ENCODE peak calls at places on chromosomes 12 and 14, in five cellular contexts. T is GM12878, X is HCT116, E is K562, J is H1. H is an unnamed sample.

GRCh38 chr14:68791078-68791983 is 1.5 kb downstream of the ZFP36L1 start:
- DNase-seq in T (no peak), X (no peak), E (no peak), J (peak; percentile 49), H (no peak)

GRCh38 chr14:36556811-36557433 is 25.5 kb downstream of the NKX2-8 start:
- DNase-seq in T (no peak), X (peak; percentile 19), E (peak; percentile 23), J (peak; percentile 65), H (peak; percentile 45)

GRCh38 chr12:76020731-76021672 is 10.6 kb downstream of the PHLDA1 start:
- DNase-seq in T (peak; percentile 19), X (peak; percentile 84), E (no peak), J (no peak), H (no peak)

GRCh38 chr12:104790296-104791125 is 167.6 kb downstream of the SLC41A2 start:
- DNase-seq in T (peak; percentile 13), X (peak; percentile 22), E (peak; percentile 60), J (peak; percentile 85), H (peak; percentile 5)

GRCh38 chr12:127485528-127485927 is 781.4 kb upstream of the TMEM132C start:
- DNase-seq in T (no peak), X (no peak), E (no peak), J (no peak), H (no peak)

GRCh38 chr12:65632131-65632855 is 192.0 kb upstream of the HMGA2 start:
- DNase-seq in T (no peak), X (no peak), E (no peak), J (no peak), H (no peak)

GRCh38 chr14:93727039-93727740 is 61.1 kb downstream of the PRIMA1 start:
- DNase-seq in T (no peak), X (no peak), E (no peak), J (no peak), H (no peak)

GRCh38 chr12:62799126-62799736 is 135.7 kb downstream of the PPM1H start:
- DNase-seq in T (no peak), X (peak; percentile 48), E (peak; percentile 84), J (peak; percentile 88), H (peak; percentile 56)

GRCh38 chr14:77457115-77457521 is 283 bp downstream of the VIPAS39 start:
- DNase-seq in T (no peak), X (no peak), E (no peak), J (no peak), H (no peak)

GRCh38 chr12:57063991-57064725 is 14.2 kb upstream of the MYO1A start:
- DNase-seq in T (peak; percentile 69), X (no peak), E (no peak), J (no peak), H (no peak)
- TF ChIP-seq ZNF274 in T (no peak), X (no peak), E (no peak), J (no peak), H (no peak)

DNA sequence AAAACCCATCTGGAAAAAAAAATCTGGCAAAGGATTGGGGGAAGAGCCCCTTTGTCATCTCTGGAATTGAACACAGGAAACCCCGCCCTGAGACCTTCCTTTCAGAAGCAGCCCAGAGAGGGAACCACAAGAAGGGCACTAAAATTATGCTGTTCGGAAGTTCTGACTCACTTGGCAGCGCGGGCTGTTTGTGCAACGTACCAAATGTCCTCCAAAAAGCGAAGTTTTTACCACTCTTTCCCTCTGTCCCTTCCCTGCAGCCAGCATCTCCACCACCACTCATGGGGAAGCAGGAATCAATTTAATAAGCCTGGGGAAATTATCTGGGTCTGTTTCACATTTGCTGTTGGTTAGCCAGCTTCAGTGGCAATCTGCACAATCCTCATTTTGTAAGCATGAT is 3.2 kb upstream of the SYNE3 start:
- DNase-seq in T (no peak), X (peak; percentile 56), E (no peak), J (no peak), H (no peak)
- TF ChIP-seq ZNF274 in T (no peak), X (no peak), E (no peak), J (no peak), H (no peak)

DNA sequence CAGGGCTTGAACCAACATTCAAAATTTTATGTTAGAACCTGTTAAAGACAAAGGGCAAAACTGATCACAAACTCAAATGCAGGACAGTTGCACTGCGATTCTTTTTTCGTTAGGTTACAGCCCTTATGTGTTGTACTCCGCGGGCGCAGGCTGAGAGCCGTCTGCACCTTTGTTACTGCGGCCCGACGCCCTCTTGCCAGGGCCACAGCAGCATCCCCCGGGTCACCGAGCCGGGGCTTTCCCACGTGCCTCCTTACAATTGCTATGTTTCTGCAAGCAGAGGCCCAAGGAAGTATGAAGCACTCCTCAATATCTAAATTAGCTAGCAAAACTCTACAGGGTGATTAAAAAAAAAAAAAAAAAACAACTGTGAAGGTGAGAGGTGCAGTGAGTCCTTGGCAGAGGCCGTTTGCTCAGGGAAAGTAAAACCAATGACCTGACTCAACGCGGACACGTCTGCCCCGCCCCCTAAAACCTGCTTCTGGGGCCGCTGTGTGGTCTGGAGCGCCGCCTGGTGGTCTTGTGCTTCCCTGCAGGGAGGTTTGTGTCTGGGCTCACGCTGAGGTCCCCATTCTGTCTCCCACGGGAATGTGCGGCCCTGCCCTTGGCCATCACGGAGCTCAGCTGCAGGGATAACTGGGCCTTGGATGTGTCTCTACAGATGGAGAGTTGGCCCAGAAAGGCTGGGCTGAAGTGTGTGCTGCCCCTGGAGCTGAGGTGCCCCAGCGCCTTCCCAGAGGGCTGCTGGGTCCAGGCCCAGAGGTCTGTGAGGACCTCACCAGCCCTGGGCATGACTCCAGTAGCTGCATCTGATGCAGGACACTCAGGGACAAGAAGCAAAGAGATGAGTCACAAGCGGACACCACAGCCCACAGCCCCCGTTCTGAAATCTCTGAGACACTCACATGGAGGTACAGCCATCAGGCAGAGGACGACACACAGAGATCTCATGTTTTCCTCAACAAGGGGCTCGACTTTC is 418.5 kb downstream of the TMEM121 start:
- DNase-seq in T (no peak), X (peak; percentile 34), E (peak; percentile 66), J (peak; percentile 44), H (peak; percentile 67)
- TF ChIP-seq ZNF274 in T (no peak), X (no peak), E (no peak), J (no peak), H (no peak)

GRCh38 chr14:89986475-89986874 is 30.7 kb downstream of the TDP1 start:
- DNase-seq in T (no peak), X (no peak), E (no peak), J (no peak), H (no peak)
- TF ChIP-seq ZNF274 in T (no peak), X (no peak), E (no peak), J (no peak), H (no peak)

DNA sequence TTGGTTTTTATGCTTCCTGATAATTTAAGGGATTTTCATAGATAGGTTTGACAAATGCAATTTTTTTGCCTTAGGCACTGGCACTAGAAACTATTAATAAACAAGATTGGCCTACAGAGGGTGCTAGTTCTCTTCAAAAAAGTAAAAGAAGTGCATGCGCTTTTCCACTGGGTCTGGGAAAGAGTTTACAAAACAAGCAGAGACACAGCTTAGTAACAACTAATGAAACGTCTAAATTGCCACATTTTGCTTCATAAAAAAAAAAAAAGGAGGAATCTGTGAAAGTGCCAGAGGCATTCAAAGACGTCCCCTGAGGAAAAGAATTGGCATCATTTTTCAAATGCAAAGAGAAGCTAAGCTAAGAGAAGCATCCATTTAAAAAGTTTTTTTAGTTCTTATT is 58.3 kb upstream of the EEA1 start:
- DNase-seq in T (no peak), X (peak; percentile 42), E (peak; percentile 57), J (no peak), H (peak; percentile 78)
- TF ChIP-seq ZNF274 in T (no peak), X (no peak), E (no peak), J (no peak), H (no peak)

GRCh38 chr14:73253323-73253610 is 16.0 kb downstream of the PAPLN start:
- DNase-seq in T (no peak), X (no peak), E (no peak), J (no peak), H (no peak)
- TF ChIP-seq ZNF274 in T (no peak), X (no peak), E (no peak), J (no peak), H (no peak)

GRCh38 chr12:107818984-107819383 is 44.5 kb downstream of the ASCL4 start:
- DNase-seq in T (no peak), X (no peak), E (no peak), J (no peak), H (no peak)
- TF ChIP-seq ZNF274 in T (no peak), X (no peak), E (no peak), J (no peak), H (no peak)

H was measured in HepG2.